ENCODE peak calls at places on chromosomes 16 and 17, in eight cellular contexts. V is amygdala, W is anterior cingulate cortex, G is iris pigment epithelial cell, D is stromal cell of bone marrow, M is NCI-H345, S is immature natural killer cell, A is body of pancreas. O is an unnamed sample.

GRCh38 chr17:42674755-42675347 is 1.9 kb downstream of the PLEKHH3 start:
- DNase-seq in V (no peak), W (no peak), G (no peak), D (no peak), M (peak), S (no peak), A (peak), O (no peak)

GRCh38 chr16:50644730-50645129 is 36.4 kb downstream of the SNX20 start:
- DNase-seq in V (no peak), W (peak), G (peak), D (peak), M (no peak), S (peak), A (peak), O (no peak)

GRCh38 chr16:89093602-89094251 is at the start of gene ACSF3:
- DNase-seq in V (peak), W (peak), G (peak), D (peak), M (peak), S (peak), A (peak), O (no peak)

GRCh38 chr16:76303637-76304314 is 26.6 kb downstream of the CNTNAP4 start:
- DNase-seq in V (no peak), W (no peak), G (no peak), D (no peak), M (no peak), S (no peak), A (no peak), O (no peak)

GRCh38 chr16:88691924-88692560 is 5.7 kb upstream of the SNAI3 start:
- DNase-seq in V (no peak), W (no peak), G (no peak), D (no peak), M (no peak), S (peak), A (no peak), O (no peak)

GRCh38 chr17:45131616-45132301 is 556 bp downstream of the PLCD3 start:
- DNase-seq in V (no peak), W (no peak), G (no peak), D (no peak), M (peak), S (peak), A (peak), O (no peak)

GRCh38 chr17:17999364-18000007 is 26.8 kb downstream of the DRC3 start:
- DNase-seq in V (no peak), W (no peak), G (peak), D (no peak), M (no peak), S (no peak), A (no peak), O (no peak)

GRCh38 chr17:28598799-28599310 is at the start of gene SPAG5:
- DNase-seq in V (peak), W (peak), G (peak), D (peak), M (peak), S (peak), A (peak), O (peak)

GRCh38 chr16:46928811-46929210 is 44.6 kb downstream of the GPT2 start:
- DNase-seq in V (no peak), W (no peak), G (no peak), D (no peak), M (no peak), S (no peak), A (no peak), O (no peak)

GRCh38 chr16:86566601-86566965 is at the start of gene FOXC2:
- DNase-seq in V (no peak), W (no peak), G (peak), D (peak), M (no peak), S (no peak), A (peak), O (no peak)

GRCh38 chr17:4472281-4472680 is 26.4 kb upstream of the SPNS2 start:
- DNase-seq in V (no peak), W (no peak), G (no peak), D (no peak), M (no peak), S (no peak), A (no peak), O (no peak)

GRCh38 chr17:79984877-79985276 is 50.8 kb downstream of the TBC1D16 start:
- DNase-seq in V (no peak), W (no peak), G (no peak), D (no peak), M (no peak), S (no peak), A (no peak), O (no peak)

GRCh38 chr16:56848955-56849689 is 15.9 kb upstream of the SLC12A3 start:
- DNase-seq in V (no peak), W (no peak), G (peak), D (peak), M (no peak), S (no peak), A (no peak), O (peak)

GRCh38 chr16:24844101-24845030 is 1.4 kb upstream of the SLC5A11 start:
- DNase-seq in V (no peak), W (no peak), G (peak), D (no peak), M (no peak), S (no peak), A (no peak), O (no peak)

GRCh38 chr17:1000597-1001490 is 3.9 kb downstream of the TIMM22 start:
- DNase-seq in V (no peak), W (no peak), G (peak), D (no peak), M (no peak), S (no peak), A (peak), O (no peak)

GRCh38 chr17:69287168-69287567 is 39.8 kb downstream of the ABCA5 start:
- DNase-seq in V (no peak), W (no peak), G (peak), D (no peak), M (no peak), S (no peak), A (no peak), O (peak)

GRCh38 chr16:67241008-67241900 is 6.0 kb downstream of the FHOD1 start:
- DNase-seq in V (no peak), W (no peak), G (peak), D (peak), M (no peak), S (no peak), A (peak), O (peak)

O was measured in HS-5.